ENCODE peak calls at places on chromosomes 12 and 14, in five cellular contexts. N is K562; B is brain microvascular endothelial cell; M is fibroblast of lung; T is CD4-positive, alpha-beta T cell. Y is an unnamed sample.

GRCh38 chr12:132797820-132798570 is 30.7 kb downstream of the GOLGA3 start:
- DNase-seq in N (no peak), B (no peak), M (no peak), T (no peak), Y (peak)

GRCh38 chr12:57101892-57102695 is 9.1 kb downstream of the STAT6 start:
- DNase-seq in N (peak), B (no peak), M (no peak), T (no peak), Y (peak)

GRCh38 chr14:97706814-97707213 is 909.6 kb downstream of the VRK1 start:
- DNase-seq in N (no peak), B (no peak), M (no peak), T (no peak), Y (no peak)

GRCh38 chr14:69625299-69626131 is 14.1 kb downstream of the SUSD6 start:
- DNase-seq in N (peak), B (peak), M (peak), T (peak), Y (peak)

GRCh38 chr12:53961025-53961761 is 6.5 kb downstream of the HOXC12 start:
- DNase-seq in N (no peak), B (no peak), M (no peak), T (no peak), Y (peak)

GRCh38 chr12:5078423-5078822 is 34.7 kb downstream of the KCNA5 start:
- DNase-seq in N (no peak), B (no peak), M (peak), T (no peak), Y (no peak)

GRCh38 chr12:69534389-69534822 is 50.9 kb upstream of the CCT2 start:
- DNase-seq in N (no peak), B (peak), M (peak), T (no peak), Y (peak)

GRCh38 chr14:101636081-101636560 is 74.8 kb downstream of the DIO3 start:
- DNase-seq in N (no peak), B (no peak), M (peak), T (no peak), Y (peak)

GRCh38 chr12:75953312-75953906 is 78.2 kb downstream of the PHLDA1 start:
- DNase-seq in N (no peak), B (peak), M (peak), T (no peak), Y (no peak)

GRCh38 chr14:103099733-103100280 is 5.3 kb downstream of the EXOC3L4 start:
- DNase-seq in N (no peak), B (no peak), M (no peak), T (no peak), Y (no peak)

GRCh38 chr14:68541128-68541896 is 251.6 kb downstream of the ZFP36L1 start:
- DNase-seq in N (no peak), B (no peak), M (no peak), T (no peak), Y (no peak)

GRCh38 chr14:32252030-32252670 is 49.1 kb upstream of the RNU6-8 start:
- DNase-seq in N (peak), B (peak), M (peak), T (peak), Y (no peak)

GRCh38 chr14:102930753-102931579 is 8.5 kb downstream of the AMN start:
- DNase-seq in N (no peak), B (peak), M (peak), T (no peak), Y (peak)

GRCh38 chr12:52387859-52388258 is 2.4 kb upstream of the KRT84 start:
- DNase-seq in N (no peak), B (no peak), M (no peak), T (no peak), Y (no peak)

GRCh38 chr12:52389313-52390207 is 4.1 kb upstream of the KRT84 start:
- DNase-seq in N (no peak), B (no peak), M (peak), T (no peak), Y (peak)

GRCh38 chr12:52391618-52392002 is 6.2 kb upstream of the KRT84 start:
- DNase-seq in N (no peak), B (no peak), M (peak), T (no peak), Y (peak)

GRCh38 chr12:52392465-52393007 is 7.1 kb upstream of the KRT84 start:
- DNase-seq in N (no peak), B (no peak), M (no peak), T (no peak), Y (no peak)

GRCh38 chr12:52390739-52391617 is 5.5 kb upstream of the KRT84 start:
- DNase-seq in N (peak), B (peak), M (no peak), T (no peak), Y (peak)
- H3K27ac ChIP-seq in N (no peak), B (no peak), M (no peak), T (no peak), Y (no peak)

DNA sequence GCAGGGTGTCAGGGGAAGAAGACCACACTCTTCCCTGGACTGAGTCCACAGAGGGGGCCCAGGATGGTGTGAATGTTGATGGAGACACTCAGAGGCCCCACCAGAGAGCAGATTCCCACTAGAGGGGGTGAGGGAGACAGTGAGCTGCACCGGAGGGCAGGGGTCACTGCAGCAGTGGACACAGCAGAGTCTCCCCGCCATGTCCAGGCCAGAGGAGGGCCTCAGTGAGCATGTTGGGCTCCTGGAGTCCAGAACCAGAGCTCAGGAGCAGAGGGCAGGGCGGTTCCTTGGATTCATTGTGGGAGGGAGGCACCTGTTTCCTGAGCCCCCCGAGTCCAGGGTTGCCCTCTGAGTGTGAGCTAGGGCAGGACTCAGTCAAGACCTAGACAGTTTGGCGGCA is 1.8 kb upstream of the KRT82 start:
- DNase-seq in N (peak), B (no peak), M (no peak), T (no peak), Y (no peak)
- TF ChIP-seq CTCF in N (peak), B (peak), M (no peak), T (no peak), Y (no peak)

GRCh38 chr12:24561411-24561871 is 387.5 kb downstream of the BCAT1 start:
- DNase-seq in N (no peak), B (peak), M (peak), T (no peak), Y (peak)
- H3K27ac ChIP-seq in N (no peak), B (peak), M (peak), T (no peak), Y (no peak)

GRCh38 chr12:74317741-74318140 is 219.9 kb upstream of the ATXN7L3B start:
- DNase-seq in N (no peak), B (no peak), M (no peak), T (no peak), Y (no peak)

GRCh38 chr12:74322792-74323191 is 214.8 kb upstream of the ATXN7L3B start:
- DNase-seq in N (no peak), B (no peak), M (no peak), T (no peak), Y (no peak)

GRCh38 chr12:74321381-74321780 is 216.3 kb upstream of the ATXN7L3B start:
- DNase-seq in N (no peak), B (no peak), M (no peak), T (no peak), Y (no peak)

GRCh38 chr12:74317078-74317581 is 220.5 kb upstream of the ATXN7L3B start:
- DNase-seq in N (peak), B (peak), M (peak), T (no peak), Y (no peak)
- TF ChIP-seq CTCF in N (peak), B (peak), M (no peak), T (no peak), Y (peak)